ENCODE peak calls at places on chromosomes 4 and X, in seven cellular contexts. B is HCT116, S is SK-N-SH, G is HepG2, W is GM23338, V is Panc1, C is K562. A is an unnamed sample.

GRCh38 chr4:3766207-3766790 is at the start of gene ADRA2C:
- DNase-seq in G (peak; percentile 20), B (no peak), S (peak; percentile 87), V (no peak), W (peak; percentile 51), C (no peak), A (no peak)

GRCh38 chr4:109010534-109010933 is 247.7 kb upstream of the ETNPPL start:
- DNase-seq in B (no peak), V (no peak), W (no peak), C (no peak), S (no peak), G (no peak), A (no peak)

GRCh38 chrX:63930140-63930539 is 145.1 kb upstream of the ARHGEF9 start:
- DNase-seq in S (peak; percentile 2), B (peak; percentile 10), V (no peak), W (peak; percentile 61), G (no peak), C (no peak), A (no peak)

GRCh38 chr4:125085-125820 is 952 bp downstream of the ZNF718 start:
- DNase-seq in W (peak; percentile 85), G (no peak), C (peak; percentile 67), V (no peak), B (no peak), S (no peak), A (peak; percentile 67)

GRCh38 chr4:16824278-16824806 is 74.1 kb downstream of the LDB2 start:
- DNase-seq in G (peak; percentile 89), V (no peak), C (no peak), W (no peak), S (no peak), B (no peak), A (no peak)

GRCh38 chrX:136146614-136147319 is 566 bp upstream of the FHL1 start:
- DNase-seq in V (no peak), B (no peak), S (no peak), W (peak; percentile 33), C (no peak), G (no peak), A (no peak)

GRCh38 chr4:10006604-10007435 is 14.5 kb downstream of the SLC2A9 start:
- DNase-seq in C (no peak), S (no peak), V (no peak), G (peak; percentile 83), W (no peak), B (peak; percentile 77), A (no peak)

GRCh38 chr4:101019941-101020401 is 327.4 kb downstream of the PPP3CA start:
- DNase-seq in C (no peak), G (peak; percentile 25), W (peak; percentile 15), V (no peak), S (no peak), B (peak; percentile 90), A (no peak)

GRCh38 chr4:8528713-8529112 is 51.5 kb upstream of the GPR78 start:
- DNase-seq in C (no peak), V (no peak), W (no peak), G (no peak), S (no peak), B (no peak), A (no peak)

GRCh38 chr4:119307606-119308005 is 14.3 kb downstream of the FABP2 start:
- DNase-seq in W (no peak), V (no peak), S (no peak), C (no peak), G (no peak), B (no peak), A (no peak)

GRCh38 chr4:54473077-54473545 is 184.6 kb upstream of the KIT start:
- DNase-seq in V (no peak), W (peak; percentile 10), S (no peak), C (peak; percentile 90), B (no peak), G (peak; percentile 59), A (no peak)

GRCh38 chr4:57443308-57444243 is 333.4 kb upstream of the IGFBP7 start:
- DNase-seq in S (no peak), W (no peak), V (no peak), C (no peak), G (no peak), B (no peak), A (no peak)

GRCh38 chr4:101419324-101420135 is 72.2 kb upstream of the PPP3CA start:
- DNase-seq in V (no peak), W (peak; percentile 9), B (no peak), S (no peak), C (no peak), G (no peak), A (peak; percentile 8)

GRCh38 chr4:95409127-95409526 is 139.6 kb downstream of the UNC5C start:
- DNase-seq in C (no peak), S (no peak), V (no peak), W (no peak), G (peak; percentile 15), B (no peak), A (no peak)

GRCh38 chr4:25847329-25847728 is 15.5 kb downstream of the SEL1L3 start:
- DNase-seq in W (no peak), V (no peak), C (no peak), G (no peak), B (no peak), S (no peak), A (no peak)

GRCh38 chr4:25845841-25846653 is 16.7 kb downstream of the SEL1L3 start:
- DNase-seq in V (no peak), C (no peak), S (no peak), B (no peak), G (no peak), W (peak; percentile 42), A (no peak)

GRCh38 chr4:25842229-25842840 is 20.5 kb downstream of the SEL1L3 start:
- DNase-seq in S (no peak), V (no peak), W (peak; percentile 75), C (no peak), B (no peak), G (no peak), A (no peak)

GRCh38 chr4:25844957-25845712 is 17.7 kb downstream of the SEL1L3 start:
- DNase-seq in S (no peak), C (no peak), W (no peak), B (no peak), G (no peak), V (no peak), A (peak; percentile 21)

GRCh38 chr4:25843340-25844097 is 19.3 kb downstream of the SEL1L3 start:
- DNase-seq in G (no peak), S (no peak), B (no peak), C (peak; percentile 30), W (no peak), V (no peak), A (no peak)
- TF ChIP-seq REST in G (no peak), S (no peak), B (no peak), C (no peak), W (no peak), V (no peak), A (no peak)

DNA sequence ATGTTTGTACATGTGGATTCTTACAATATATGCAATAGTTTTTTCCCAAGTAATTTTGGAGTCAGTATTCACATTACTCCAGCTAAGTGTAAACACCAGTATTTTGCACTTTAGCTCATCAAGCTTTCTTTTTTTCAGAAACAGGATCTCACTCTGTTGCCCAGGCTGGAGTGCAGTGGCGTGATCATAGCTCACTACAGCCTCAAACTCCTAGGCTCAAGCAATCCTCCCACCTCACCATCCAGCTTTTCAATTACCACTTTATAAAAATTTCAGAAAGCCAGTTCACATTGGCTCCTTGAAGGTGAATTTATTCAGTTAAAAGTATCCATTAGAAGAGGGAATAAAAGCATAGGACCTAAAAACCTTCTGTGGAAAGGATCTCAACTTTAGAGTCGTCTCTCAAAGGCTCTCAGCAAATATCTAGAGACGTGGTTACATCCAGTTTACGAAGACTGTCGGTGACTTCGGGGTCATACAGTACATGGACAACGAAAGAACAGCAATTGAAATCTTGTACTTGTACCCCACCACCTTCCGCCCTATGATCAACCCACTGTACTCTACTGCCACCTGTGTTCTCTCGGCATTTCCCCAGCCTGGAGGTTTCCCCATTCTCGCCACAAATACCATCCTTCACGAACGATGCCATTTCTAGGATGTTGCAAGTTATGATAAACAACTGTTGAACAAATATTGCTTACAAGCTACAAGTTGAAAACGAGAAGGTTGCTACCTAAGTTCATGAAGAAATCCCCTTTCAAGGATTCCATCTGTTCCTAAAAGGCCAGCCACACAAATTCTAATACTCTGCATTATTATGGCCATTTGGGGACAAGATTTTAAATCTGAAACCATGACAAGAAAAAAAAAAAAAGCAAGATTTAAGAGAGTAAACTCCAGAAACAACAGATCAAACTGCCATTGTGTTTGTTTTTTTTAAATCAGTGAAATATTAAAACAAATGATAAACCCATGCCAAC is 1.8 kb downstream of the APBB2 start:
- DNase-seq in C (no peak), B (no peak), G (peak; percentile 64), S (peak; percentile 55), V (peak; percentile 69), W (peak; percentile 57), A (no peak)
- TF ChIP-seq POLR2AphosphoS5 in C (no peak), B (peak; percentile 41), G (no peak), S (no peak), V (no peak), W (no peak), A (no peak)

GRCh38 chr4:1250527-1250812 is 1.5 kb upstream of the CTBP1 start:
- DNase-seq in V (no peak), C (no peak), B (no peak), W (no peak), G (no peak), S (peak; percentile 8), A (no peak)

GRCh38 chr4:1250921-1251772 is 2.2 kb upstream of the CTBP1 start:
- DNase-seq in C (no peak), S (no peak), V (no peak), G (no peak), B (no peak), W (no peak), A (no peak)

GRCh38 chr4:1249148-1249730 is 309 bp upstream of the CTBP1 start:
- DNase-seq in W (peak; percentile 87), G (peak; percentile 56), B (peak; percentile 64), S (peak; percentile 95), V (no peak), C (peak; percentile 92), A (peak; percentile 68)

GRCh38 chr4:1248262-1249147 is at the start of gene CTBP1:
- DNase-seq in W (peak; percentile 82), V (peak; percentile 22), C (peak; percentile 86), B (peak; percentile 59), S (peak; percentile 100), G (peak; percentile 51), A (peak; percentile 70)

GRCh38 chr4:1249731-1250526 is 999 bp upstream of the CTBP1 start:
- DNase-seq in W (peak; percentile 66), C (peak; percentile 28), V (no peak), S (peak; percentile 13), B (no peak), G (peak; percentile 40), A (peak; percentile 25)
- TF ChIP-seq REST in W (no peak), C (no peak), V (no peak), S (no peak), B (no peak), G (no peak), A (peak; percentile 31)

DNA sequence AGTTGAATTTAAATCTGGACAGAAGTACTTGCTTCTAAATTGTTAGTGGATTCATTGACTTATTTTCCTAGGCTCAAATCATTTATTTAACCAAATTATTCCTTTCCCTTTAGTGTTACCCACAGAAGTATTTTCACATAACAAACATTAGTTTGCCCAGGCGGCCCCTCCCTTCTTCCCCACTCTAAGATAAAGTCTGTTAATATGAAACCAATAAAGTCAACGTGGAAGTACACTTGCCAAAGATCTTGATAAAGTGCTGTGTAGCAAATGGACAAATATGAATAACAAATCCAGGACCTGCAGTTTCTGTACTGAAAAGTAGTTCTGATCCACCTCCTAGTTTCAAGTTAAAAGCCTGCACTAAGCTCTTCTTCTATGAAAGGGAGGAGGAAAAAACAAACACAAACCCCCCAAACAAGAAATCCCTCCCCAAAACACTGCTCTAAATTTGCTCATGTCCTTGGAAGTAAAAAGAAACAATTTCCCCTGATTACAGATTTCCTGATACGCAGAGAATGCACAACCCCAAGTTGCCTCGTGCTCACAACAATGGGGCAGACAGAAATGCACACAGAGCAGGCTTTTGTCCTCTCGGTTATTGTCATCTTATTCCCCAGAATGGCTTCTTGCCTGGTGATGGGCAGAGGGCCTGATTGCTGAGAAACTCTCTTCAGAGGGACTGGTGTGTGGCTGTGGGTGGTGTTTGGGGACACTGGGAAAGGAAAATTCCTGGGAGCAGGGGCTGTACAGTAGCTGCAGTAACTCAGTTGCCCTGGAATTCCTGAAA is 23.2 kb downstream of the TMSB4X start:
- DNase-seq in G (no peak), V (no peak), B (no peak), S (no peak), C (no peak), W (no peak), A (no peak)
- TF ChIP-seq POLR2AphosphoS5 in G (no peak), V (no peak), B (no peak), S (no peak), C (no peak), W (no peak), A (no peak)

A was measured in HL-60.